ENCODE peak calls at places on chromosomes 4 and X, in ten cellular contexts. One of them, this sample, is unnamed.

GRCh38 chr4:65893957-65894755 is 223.9 kb upstream of the EPHA5 start:
- DNase-seq in epithelial cell of esophagus: no peak
- DNase-seq in breast epithelium: no peak
- DNase-seq in fibroblast of lung: no peak
- DNase-seq in GM12865: no peak
- DNase-seq in cardiac muscle cell: peak; percentile 8
- DNase-seq in esophagus squamous epithelium: no peak
- DNase-seq in suprapubic skin: no peak
- DNase-seq in fibroblast of the aortic adventitia: peak; percentile 41
- DNase-seq in brain microvascular endothelial cell: no peak
- DNase-seq in this sample: peak; percentile 59

GRCh38 chrX:11580789-11581188 is 84.9 kb downstream of the ARHGAP6 start:
- DNase-seq in cardiac muscle cell: no peak
- DNase-seq in fibroblast of the aortic adventitia: no peak
- DNase-seq in brain microvascular endothelial cell: no peak
- DNase-seq in fibroblast of lung: no peak
- DNase-seq in suprapubic skin: no peak
- DNase-seq in GM12865: peak; percentile 45
- DNase-seq in breast epithelium: no peak
- DNase-seq in esophagus squamous epithelium: no peak
- DNase-seq in epithelial cell of esophagus: no peak
- DNase-seq in this sample: no peak

GRCh38 chrX:150213481-150214030 is 149.6 kb upstream of the MAMLD1 start:
- DNase-seq in epithelial cell of esophagus: no peak
- DNase-seq in fibroblast of the aortic adventitia: no peak
- DNase-seq in cardiac muscle cell: no peak
- DNase-seq in GM12865: no peak
- DNase-seq in suprapubic skin: no peak
- DNase-seq in fibroblast of lung: no peak
- DNase-seq in breast epithelium: no peak
- DNase-seq in brain microvascular endothelial cell: no peak
- DNase-seq in esophagus squamous epithelium: no peak
- DNase-seq in this sample: no peak

GRCh38 chr4:146255874-146256273 is 41.5 kb downstream of the REELD1 start:
- DNase-seq in epithelial cell of esophagus: peak; percentile 36
- DNase-seq in fibroblast of the aortic adventitia: peak; percentile 88
- DNase-seq in brain microvascular endothelial cell: peak; percentile 87
- DNase-seq in esophagus squamous epithelium: no peak
- DNase-seq in fibroblast of lung: peak; percentile 14
- DNase-seq in breast epithelium: no peak
- DNase-seq in cardiac muscle cell: peak; percentile 83
- DNase-seq in suprapubic skin: no peak
- DNase-seq in GM12865: no peak
- DNase-seq in this sample: peak; percentile 68

GRCh38 chrX:72041901-72042859 is 89.5 kb downstream of the RTL5 start:
- DNase-seq in breast epithelium: no peak
- DNase-seq in esophagus squamous epithelium: no peak
- DNase-seq in cardiac muscle cell: peak; percentile 14
- DNase-seq in fibroblast of the aortic adventitia: peak; percentile 62
- DNase-seq in epithelial cell of esophagus: no peak
- DNase-seq in fibroblast of lung: peak; percentile 63
- DNase-seq in suprapubic skin: no peak
- DNase-seq in brain microvascular endothelial cell: no peak
- DNase-seq in GM12865: no peak
- DNase-seq in this sample: peak; percentile 58

GRCh38 chr4:156962551-156962974 is 9.0 kb downstream of the PDGFC start:
- DNase-seq in cardiac muscle cell: peak; percentile 54
- DNase-seq in epithelial cell of esophagus: peak; percentile 67
- DNase-seq in GM12865: no peak
- DNase-seq in fibroblast of the aortic adventitia: peak; percentile 85
- DNase-seq in brain microvascular endothelial cell: no peak
- DNase-seq in suprapubic skin: no peak
- DNase-seq in fibroblast of lung: peak; percentile 95
- DNase-seq in esophagus squamous epithelium: no peak
- DNase-seq in breast epithelium: no peak
- DNase-seq in this sample: peak; percentile 75

GRCh38 chr4:40288547-40288946 is 46.6 kb upstream of the CHRNA9 start:
- DNase-seq in suprapubic skin: no peak
- DNase-seq in cardiac muscle cell: no peak
- DNase-seq in brain microvascular endothelial cell: no peak
- DNase-seq in breast epithelium: no peak
- DNase-seq in esophagus squamous epithelium: no peak
- DNase-seq in fibroblast of lung: no peak
- DNase-seq in fibroblast of the aortic adventitia: no peak
- DNase-seq in epithelial cell of esophagus: no peak
- DNase-seq in GM12865: no peak
- DNase-seq in this sample: no peak

GRCh38 chrX:153969904-153970397 is 1.7 kb downstream of the HCFC1 start:
- DNase-seq in fibroblast of the aortic adventitia: peak; percentile 35
- DNase-seq in epithelial cell of esophagus: no peak
- DNase-seq in breast epithelium: no peak
- DNase-seq in suprapubic skin: peak; percentile 72
- DNase-seq in GM12865: no peak
- DNase-seq in fibroblast of lung: peak; percentile 64
- DNase-seq in cardiac muscle cell: no peak
- DNase-seq in brain microvascular endothelial cell: no peak
- DNase-seq in esophagus squamous epithelium: no peak
- DNase-seq in this sample: peak; percentile 46

GRCh38 chr4:28167411-28167810 is 1306.8 kb downstream of the STIM2 start:
- DNase-seq in fibroblast of lung: no peak
- DNase-seq in GM12865: no peak
- DNase-seq in suprapubic skin: no peak
- DNase-seq in cardiac muscle cell: no peak
- DNase-seq in fibroblast of the aortic adventitia: no peak
- DNase-seq in esophagus squamous epithelium: no peak
- DNase-seq in brain microvascular endothelial cell: no peak
- DNase-seq in breast epithelium: no peak
- DNase-seq in epithelial cell of esophagus: peak; percentile 92
- DNase-seq in this sample: no peak

GRCh38 chr4:121140712-121141111 is 23.4 kb downstream of the TNIP3 start:
- DNase-seq in suprapubic skin: no peak
- DNase-seq in epithelial cell of esophagus: peak; percentile 8
- DNase-seq in cardiac muscle cell: peak; percentile 65
- DNase-seq in brain microvascular endothelial cell: peak; percentile 86
- DNase-seq in breast epithelium: no peak
- DNase-seq in esophagus squamous epithelium: no peak
- DNase-seq in fibroblast of the aortic adventitia: peak; percentile 76
- DNase-seq in GM12865: no peak
- DNase-seq in fibroblast of lung: no peak
- DNase-seq in this sample: peak; percentile 76

GRCh38 chr4:39032218-39033085 is at the start of gene TMEM156:
- DNase-seq in cardiac muscle cell: peak; percentile 47
- DNase-seq in epithelial cell of esophagus: peak; percentile 75
- DNase-seq in brain microvascular endothelial cell: peak; percentile 25
- DNase-seq in fibroblast of the aortic adventitia: peak; percentile 14
- DNase-seq in GM12865: peak; percentile 92
- DNase-seq in suprapubic skin: no peak
- DNase-seq in breast epithelium: no peak
- DNase-seq in esophagus squamous epithelium: no peak
- DNase-seq in fibroblast of lung: peak; percentile 53
- DNase-seq in this sample: peak; percentile 61

GRCh38 chr4:155846929-155847328 is 19.1 kb downstream of the ASIC5 start:
- DNase-seq in brain microvascular endothelial cell: no peak
- DNase-seq in epithelial cell of esophagus: no peak
- DNase-seq in fibroblast of the aortic adventitia: no peak
- DNase-seq in esophagus squamous epithelium: no peak
- DNase-seq in fibroblast of lung: no peak
- DNase-seq in breast epithelium: no peak
- DNase-seq in cardiac muscle cell: no peak
- DNase-seq in suprapubic skin: no peak
- DNase-seq in GM12865: no peak
- DNase-seq in this sample: no peak

GRCh38 chr4:74206088-74206826 is 48.3 kb downstream of the MTHFD2L start:
- DNase-seq in fibroblast of the aortic adventitia: peak; percentile 89
- DNase-seq in esophagus squamous epithelium: no peak
- DNase-seq in brain microvascular endothelial cell: peak; percentile 91
- DNase-seq in epithelial cell of esophagus: no peak
- DNase-seq in suprapubic skin: no peak
- DNase-seq in GM12865: peak; percentile 70
- DNase-seq in breast epithelium: no peak
- DNase-seq in fibroblast of lung: peak; percentile 42
- DNase-seq in cardiac muscle cell: peak; percentile 71
- DNase-seq in this sample: peak; percentile 76

GRCh38 chrX:143648705-143649104 is 12.8 kb upstream of the SLITRK4 start:
- DNase-seq in breast epithelium: no peak
- DNase-seq in esophagus squamous epithelium: no peak
- DNase-seq in suprapubic skin: no peak
- DNase-seq in brain microvascular endothelial cell: no peak
- DNase-seq in fibroblast of the aortic adventitia: no peak
- DNase-seq in epithelial cell of esophagus: peak; percentile 31
- DNase-seq in fibroblast of lung: no peak
- DNase-seq in cardiac muscle cell: peak; percentile 27
- DNase-seq in GM12865: peak; percentile 15
- DNase-seq in this sample: no peak
- TF ChIP-seq CTCF in breast epithelium: no peak
- TF ChIP-seq CTCF in esophagus squamous epithelium: peak; percentile 5
- TF ChIP-seq CTCF in suprapubic skin: no peak
- TF ChIP-seq CTCF in brain microvascular endothelial cell: no peak
- TF ChIP-seq CTCF in fibroblast of the aortic adventitia: no peak
- TF ChIP-seq CTCF in epithelial cell of esophagus: peak; percentile 16
- TF ChIP-seq CTCF in fibroblast of lung: peak; percentile 7
- TF ChIP-seq CTCF in cardiac muscle cell: peak; percentile 38
- TF ChIP-seq CTCF in GM12865: no peak
- TF ChIP-seq CTCF in this sample: peak; percentile 12

GRCh38 chr4:125315571-125316390 is 1.0 kb downstream of the FAT4 start:
- DNase-seq in esophagus squamous epithelium: no peak
- DNase-seq in epithelial cell of esophagus: peak; percentile 58
- DNase-seq in fibroblast of lung: peak; percentile 61
- DNase-seq in GM12865: no peak
- DNase-seq in cardiac muscle cell: peak; percentile 66
- DNase-seq in suprapubic skin: peak; percentile 60
- DNase-seq in fibroblast of the aortic adventitia: peak; percentile 60
- DNase-seq in breast epithelium: no peak
- DNase-seq in brain microvascular endothelial cell: peak; percentile 40
- DNase-seq in this sample: peak; percentile 73
- H3K4me3 ChIP-seq in esophagus squamous epithelium: peak overlapping the region; percentile 51
- H3K4me3 ChIP-seq in epithelial cell of esophagus: peak overlapping the region; percentile 83
- H3K4me3 ChIP-seq in fibroblast of lung: peak overlapping the region; percentile 91
- H3K4me3 ChIP-seq in GM12865: peak overlapping the region; percentile 70
- H3K4me3 ChIP-seq in cardiac muscle cell: peak overlapping the region; percentile 90
- H3K4me3 ChIP-seq in suprapubic skin: peak overlapping the region; percentile 73
- H3K4me3 ChIP-seq in fibroblast of the aortic adventitia: peak overlapping the region; percentile 92
- H3K4me3 ChIP-seq in breast epithelium: peak overlapping the region; percentile 77
- H3K4me3 ChIP-seq in brain microvascular endothelial cell: peak overlapping the region; percentile 91
- H3K4me3 ChIP-seq in this sample: peak overlapping the region; percentile 87

DNA sequence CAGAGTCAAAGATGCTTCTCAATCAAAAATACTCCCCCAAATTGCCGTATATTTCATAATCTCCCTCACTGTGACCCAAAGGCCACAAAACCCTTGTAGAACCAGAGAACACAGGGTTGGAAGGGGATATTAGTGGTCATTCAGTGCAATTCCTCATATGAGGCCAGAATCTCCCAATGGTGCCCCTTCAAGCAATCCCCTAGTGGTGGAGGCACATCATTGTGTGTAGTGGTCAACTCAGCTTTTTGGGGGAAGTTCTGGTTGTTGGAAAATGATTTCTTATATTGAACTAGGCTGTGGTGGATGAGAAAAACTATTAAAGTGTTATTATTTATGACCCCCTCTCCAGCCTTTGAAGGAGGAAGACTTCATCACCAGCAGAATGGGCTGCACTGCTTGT is 17.6 kb upstream of the BOD1L1 start:
- DNase-seq in fibroblast of the aortic adventitia: no peak
- DNase-seq in suprapubic skin: no peak
- DNase-seq in esophagus squamous epithelium: no peak
- DNase-seq in GM12865: no peak
- DNase-seq in epithelial cell of esophagus: no peak
- DNase-seq in cardiac muscle cell: no peak
- DNase-seq in brain microvascular endothelial cell: no peak
- DNase-seq in fibroblast of lung: no peak
- DNase-seq in breast epithelium: no peak
- DNase-seq in this sample: no peak
- TF ChIP-seq CTCF in fibroblast of the aortic adventitia: no peak
- TF ChIP-seq CTCF in suprapubic skin: no peak
- TF ChIP-seq CTCF in esophagus squamous epithelium: no peak
- TF ChIP-seq CTCF in GM12865: no peak
- TF ChIP-seq CTCF in epithelial cell of esophagus: no peak
- TF ChIP-seq CTCF in cardiac muscle cell: peak; percentile 2
- TF ChIP-seq CTCF in brain microvascular endothelial cell: peak; percentile 37
- TF ChIP-seq CTCF in fibroblast of lung: peak; percentile 11
- TF ChIP-seq CTCF in breast epithelium: no peak
- TF ChIP-seq CTCF in this sample: peak; percentile 11

DNA sequence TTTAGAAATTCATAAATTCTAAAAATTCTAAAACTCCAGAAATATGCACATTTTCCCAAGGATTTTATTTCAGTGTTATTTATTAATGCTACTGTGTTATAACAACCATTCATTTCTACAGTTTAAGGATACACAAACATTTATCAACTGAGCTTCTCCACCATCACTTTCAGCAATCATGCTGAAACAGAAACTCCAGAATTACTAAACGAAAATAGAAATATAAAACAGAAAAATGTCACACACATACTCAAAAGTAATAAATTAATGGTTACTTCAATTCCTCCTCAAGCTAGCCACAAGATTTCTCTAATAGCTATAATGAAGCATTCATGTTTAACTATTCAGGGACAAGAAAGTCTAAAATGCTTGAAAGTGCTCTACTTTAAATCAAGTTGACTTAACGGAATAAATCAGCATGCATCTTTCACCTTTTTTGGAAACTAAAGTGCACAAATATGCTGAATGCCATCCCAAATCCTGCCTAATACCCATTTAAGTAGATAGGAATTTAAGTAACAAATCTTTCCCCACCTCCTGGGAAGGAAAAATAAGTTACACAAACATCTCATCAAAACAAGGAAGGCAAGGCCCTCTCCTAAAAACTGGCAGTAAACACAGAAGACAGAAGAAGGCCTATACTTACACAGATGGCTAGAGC is 563 bp downstream of the FAM13A start:
- DNase-seq in suprapubic skin: no peak
- DNase-seq in epithelial cell of esophagus: no peak
- DNase-seq in esophagus squamous epithelium: no peak
- DNase-seq in cardiac muscle cell: no peak
- DNase-seq in fibroblast of the aortic adventitia: no peak
- DNase-seq in GM12865: no peak
- DNase-seq in fibroblast of lung: no peak
- DNase-seq in brain microvascular endothelial cell: no peak
- DNase-seq in breast epithelium: no peak
- DNase-seq in this sample: peak; percentile 11
- H3K4me3 ChIP-seq in suprapubic skin: peak overlapping the region; percentile 47
- H3K4me3 ChIP-seq in epithelial cell of esophagus: peak overlapping the region; percentile 50
- H3K4me3 ChIP-seq in esophagus squamous epithelium: peak overlapping the region; percentile 18
- H3K4me3 ChIP-seq in cardiac muscle cell: peak overlapping the region; percentile 67
- H3K4me3 ChIP-seq in fibroblast of the aortic adventitia: peak overlapping the region; percentile 55
- H3K4me3 ChIP-seq in GM12865: no peak overlapping the region
- H3K4me3 ChIP-seq in fibroblast of lung: peak overlapping the region; percentile 51
- H3K4me3 ChIP-seq in brain microvascular endothelial cell: peak overlapping the region; percentile 54
- H3K4me3 ChIP-seq in breast epithelium: peak overlapping the region; percentile 36
- H3K4me3 ChIP-seq in this sample: peak overlapping the region; percentile 61

This sample was measured in astrocyte of the spinal cord.